ENCODE peak calls at places on chromosomes 6 and 20, in seven cellular contexts. C, X, K, T, M, Y and L are unnamed samples.

GRCh38 chr6:109121411-109121810 is 26.1 kb downstream of the CEP57L1 start:
- DNase-seq in T (no peak), M (no peak), C (no peak), X (no peak), K (no peak), Y (no peak), L (no peak)

GRCh38 chr6:99285881-99286280 is 63.6 kb downstream of the FAXC start:
- DNase-seq in K (no peak), T (no peak), C (no peak), M (no peak), Y (no peak), X (no peak), L (no peak)

GRCh38 chr6:80287607-80288006 is 181.1 kb downstream of the BCKDHB start:
- DNase-seq in Y (no peak), C (no peak), X (no peak), M (no peak), K (no peak), T (no peak), L (no peak)

GRCh38 chr20:11261533-11262000 is 587.8 kb upstream of the JAG1 start:
- DNase-seq in T (no peak), K (no peak), X (no peak), Y (peak), C (no peak), M (no peak), L (no peak)

GRCh38 chr6:31657406-31658157 is 1.9 kb downstream of the APOM start:
- DNase-seq in K (no peak), C (no peak), T (no peak), Y (no peak), M (no peak), X (no peak), L (no peak)

GRCh38 chr20:39195495-39196129 is 233.5 kb downstream of the DHX35 start:
- DNase-seq in C (no peak), T (peak), M (no peak), K (no peak), X (no peak), Y (no peak), L (peak)

GRCh38 chr6:157464653-157465535 is 83.9 kb downstream of the ZDHHC14 start:
- DNase-seq in X (no peak), Y (no peak), M (no peak), K (no peak), C (no peak), T (peak), L (peak)

GRCh38 chr6:170222498-170223471 is 68.1 kb downstream of the DLL1 start:
- DNase-seq in M (no peak), K (no peak), C (no peak), Y (peak), T (no peak), X (peak), L (peak)

GRCh38 chr6:1406306-1407058 is 17.1 kb downstream of the FOXF2 start:
- DNase-seq in M (no peak), T (no peak), Y (no peak), X (no peak), K (no peak), C (no peak), L (peak)

GRCh38 chr6:136736281-136736960 is 55.9 kb downstream of the MAP3K5 start:
- DNase-seq in M (no peak), C (no peak), X (no peak), T (no peak), Y (no peak), K (no peak), L (no peak)

GRCh38 chr6:4936681-4937041 is 67.2 kb downstream of the RPP40 start:
- DNase-seq in C (no peak), X (no peak), T (no peak), K (no peak), Y (no peak), M (no peak), L (no peak)

GRCh38 chr6:148242180-148242579 is 100.5 kb upstream of the SASH1 start:
- DNase-seq in T (no peak), M (no peak), Y (no peak), X (no peak), C (no peak), K (no peak), L (no peak)

GRCh38 chr6:110140650-110141049 is 38.8 kb downstream of the WASF1 start:
- DNase-seq in X (no peak), T (no peak), C (no peak), K (no peak), M (no peak), Y (peak), L (no peak)

GRCh38 chr6:110520188-110520956 is 44.0 kb upstream of the SLC22A16 start:
- DNase-seq in C (no peak), T (no peak), M (no peak), Y (no peak), X (no peak), K (no peak), L (no peak)

GRCh38 chr6:147506704-147507114 is 1.8 kb upstream of the SAMD5 start:
- DNase-seq in K (peak), T (peak), Y (peak), X (peak), M (peak), C (no peak), L (peak)

GRCh38 chr6:139152892-139153271 is 18.0 kb downstream of the HECA start:
- DNase-seq in T (no peak), K (no peak), M (no peak), C (no peak), X (no peak), Y (no peak), L (no peak)

GRCh38 chr20:64080013-64080812 is at the start of gene OPRL1:
- DNase-seq in K (no peak), Y (no peak), X (no peak), T (no peak), M (no peak), C (peak), L (peak)

GRCh38 chr6:53943410-53943809 is 148.6 kb downstream of the LRRC1 start:
- DNase-seq in K (no peak), C (no peak), M (no peak), Y (no peak), X (no peak), T (no peak), L (no peak)

GRCh38 chr6:28648035-28648877 is 122.6 kb downstream of the GPX5 start:
- DNase-seq in K (peak), X (peak), T (peak), M (peak), Y (peak), C (no peak), L (peak)

GRCh38 chr6:128139519-128139918 is 238.7 kb upstream of the THEMIS start:
- DNase-seq in M (no peak), T (no peak), X (no peak), Y (peak), K (no peak), C (no peak), L (no peak)

GRCh38 chr6:161721511-161721910 is 447.6 kb upstream of the AGPAT4 start:
- DNase-seq in X (no peak), Y (no peak), C (no peak), K (no peak), M (no peak), T (no peak), L (no peak)

GRCh38 chr6:168338777-168339176 is 19.2 kb upstream of the DACT2 start:
- DNase-seq in T (no peak), X (no peak), C (no peak), K (no peak), M (no peak), Y (no peak), L (no peak)

GRCh38 chr6:167793421-167793820 is 33.3 kb upstream of the AFDN start:
- DNase-seq in X (no peak), K (no peak), C (no peak), Y (no peak), M (no peak), T (no peak), L (no peak)

GRCh38 chr6:32501016-32501415 is 29.1 kb downstream of the HLA-DRB5 start:
- DNase-seq in Y (no peak), T (no peak), C (no peak), K (no peak), X (no peak), M (no peak), L (no peak)

GRCh38 chr6:68108243-68108835 is 526.7 kb upstream of the ADGRB3 start:
- DNase-seq in C (no peak), M (no peak), T (no peak), K (no peak), X (no peak), Y (no peak), L (no peak)

GRCh38 chr6:35469711-35470662 is 1.8 kb downstream of the RPL10A start:
- DNase-seq in M (peak), Y (peak), K (peak), T (no peak), C (no peak), X (no peak), L (no peak)

GRCh38 chr6:134416501-134417154 is 98.7 kb upstream of the SGK1 start:
- DNase-seq in Y (no peak), T (no peak), M (no peak), K (no peak), C (no peak), X (no peak), L (no peak)

GRCh38 chr20:36792422-36792821 is 18.9 kb upstream of the DSN1 start:
- DNase-seq in C (no peak), X (no peak), K (no peak), T (peak), Y (peak), M (no peak), L (peak)

GRCh38 chr20:44488551-44488950 is 12.9 kb downstream of the TTPAL start:
- DNase-seq in X (no peak), M (no peak), K (no peak), T (no peak), C (no peak), Y (no peak), L (no peak)

GRCh38 chr20:34472246-34472925 is 43.8 kb upstream of the DYNLRB1 start:
- DNase-seq in K (no peak), X (no peak), C (no peak), Y (peak), M (no peak), T (no peak), L (no peak)

GRCh38 chr20:61605862-61606557 is 353.9 kb downstream of the CDH4 start:
- DNase-seq in X (no peak), K (no peak), C (no peak), T (no peak), M (no peak), Y (no peak), L (no peak)